ENCODE peak calls at places on chromosomes 1 and 21, in seven cellular contexts. One of them, this sample, is unnamed.

GRCh38 chr1:198909973-198910372 is 271.1 kb downstream of the PTPRC start:
- DNase-seq in fibroblast of lung: no peak
- DNase-seq in prostate gland: no peak
- DNase-seq in AG04450: no peak
- DNase-seq in vagina: no peak
- DNase-seq in tibial artery: no peak
- DNase-seq in psoas muscle: no peak
- DNase-seq in this sample: no peak

GRCh38 chr1:220207406-220207805 is 64.8 kb downstream of the RAB3GAP2 start:
- DNase-seq in fibroblast of lung: no peak
- DNase-seq in prostate gland: no peak
- DNase-seq in AG04450: no peak
- DNase-seq in vagina: no peak
- DNase-seq in tibial artery: no peak
- DNase-seq in psoas muscle: no peak
- DNase-seq in this sample: no peak

GRCh38 chr1:155961937-155962336 is 16.4 kb downstream of the ARHGEF2 start:
- DNase-seq in fibroblast of lung: peak
- DNase-seq in prostate gland: no peak
- DNase-seq in AG04450: peak
- DNase-seq in vagina: no peak
- DNase-seq in tibial artery: peak
- DNase-seq in psoas muscle: peak
- DNase-seq in this sample: peak

GRCh38 chr1:224067621-224068457 is 46.1 kb upstream of the FBXO28 start:
- DNase-seq in fibroblast of lung: peak
- DNase-seq in prostate gland: no peak
- DNase-seq in AG04450: no peak
- DNase-seq in vagina: no peak
- DNase-seq in tibial artery: no peak
- DNase-seq in psoas muscle: no peak
- DNase-seq in this sample: peak

GRCh38 chr1:3671371-3672180 is 19.3 kb downstream of the TP73 start:
- DNase-seq in fibroblast of lung: no peak
- DNase-seq in prostate gland: no peak
- DNase-seq in AG04450: no peak
- DNase-seq in vagina: no peak
- DNase-seq in tibial artery: no peak
- DNase-seq in psoas muscle: peak
- DNase-seq in this sample: no peak

GRCh38 chr1:244757091-244757939 is 78.1 kb upstream of the COX20 start:
- DNase-seq in fibroblast of lung: peak
- DNase-seq in prostate gland: peak
- DNase-seq in AG04450: no peak
- DNase-seq in vagina: no peak
- DNase-seq in tibial artery: no peak
- DNase-seq in psoas muscle: no peak
- DNase-seq in this sample: no peak

GRCh38 chr1:230427477-230427876 is 1.3 kb upstream of the PGBD5 start:
- DNase-seq in fibroblast of lung: no peak
- DNase-seq in prostate gland: no peak
- DNase-seq in AG04450: no peak
- DNase-seq in vagina: no peak
- DNase-seq in tibial artery: no peak
- DNase-seq in psoas muscle: no peak
- DNase-seq in this sample: no peak

GRCh38 chr1:81950845-81951244 is 150.1 kb downstream of the ADGRL2 start:
- DNase-seq in fibroblast of lung: peak
- DNase-seq in prostate gland: no peak
- DNase-seq in AG04450: no peak
- DNase-seq in vagina: no peak
- DNase-seq in tibial artery: no peak
- DNase-seq in psoas muscle: no peak
- DNase-seq in this sample: no peak

GRCh38 chr1:2257245-2257627 is 29.1 kb downstream of the SKI start:
- DNase-seq in fibroblast of lung: no peak
- DNase-seq in prostate gland: no peak
- DNase-seq in AG04450: no peak
- DNase-seq in vagina: no peak
- DNase-seq in tibial artery: no peak
- DNase-seq in psoas muscle: peak
- DNase-seq in this sample: no peak

GRCh38 chr1:25619101-25619890 is 2.7 kb downstream of the MAN1C1 start:
- DNase-seq in fibroblast of lung: peak
- DNase-seq in prostate gland: no peak
- DNase-seq in AG04450: no peak
- DNase-seq in vagina: no peak
- DNase-seq in tibial artery: no peak
- DNase-seq in psoas muscle: peak
- DNase-seq in this sample: no peak

GRCh38 chr1:177286396-177286795 is 115.6 kb downstream of the BRINP2 start:
- DNase-seq in fibroblast of lung: peak
- DNase-seq in prostate gland: no peak
- DNase-seq in AG04450: peak
- DNase-seq in vagina: no peak
- DNase-seq in tibial artery: no peak
- DNase-seq in psoas muscle: no peak
- DNase-seq in this sample: no peak

GRCh38 chr1:77468556-77468955 is 186.7 kb downstream of the AK5 start:
- DNase-seq in fibroblast of lung: no peak
- DNase-seq in prostate gland: no peak
- DNase-seq in AG04450: no peak
- DNase-seq in vagina: no peak
- DNase-seq in tibial artery: no peak
- DNase-seq in psoas muscle: no peak
- DNase-seq in this sample: no peak

GRCh38 chr1:38918568-38918967 is 23.1 kb downstream of the RHBDL2 start:
- DNase-seq in fibroblast of lung: no peak
- DNase-seq in prostate gland: no peak
- DNase-seq in AG04450: no peak
- DNase-seq in vagina: no peak
- DNase-seq in tibial artery: no peak
- DNase-seq in psoas muscle: no peak
- DNase-seq in this sample: no peak

GRCh38 chr1:161304927-161305871 is 4.6 kb downstream of the MPZ start:
- DNase-seq in fibroblast of lung: no peak
- DNase-seq in prostate gland: no peak
- DNase-seq in AG04450: no peak
- DNase-seq in vagina: no peak
- DNase-seq in tibial artery: no peak
- DNase-seq in psoas muscle: no peak
- DNase-seq in this sample: no peak

GRCh38 chr1:4430406-4431404 is 223.7 kb upstream of the AJAP1 start:
- DNase-seq in fibroblast of lung: no peak
- DNase-seq in prostate gland: no peak
- DNase-seq in AG04450: no peak
- DNase-seq in vagina: no peak
- DNase-seq in tibial artery: no peak
- DNase-seq in psoas muscle: no peak
- DNase-seq in this sample: no peak

GRCh38 chr1:203691454-203691853 is 64.8 kb downstream of the ATP2B4 start:
- DNase-seq in fibroblast of lung: no peak
- DNase-seq in prostate gland: no peak
- DNase-seq in AG04450: no peak
- DNase-seq in vagina: no peak
- DNase-seq in tibial artery: no peak
- DNase-seq in psoas muscle: no peak
- DNase-seq in this sample: no peak

GRCh38 chr21:32569261-32570230 is 15.8 kb downstream of the TCP10L start:
- DNase-seq in fibroblast of lung: peak
- DNase-seq in prostate gland: peak
- DNase-seq in AG04450: peak
- DNase-seq in vagina: no peak
- DNase-seq in tibial artery: peak
- DNase-seq in psoas muscle: peak
- DNase-seq in this sample: peak

GRCh38 chr1:202701200-202701599 is 9.1 kb downstream of the SYT2 start:
- DNase-seq in fibroblast of lung: no peak
- DNase-seq in prostate gland: no peak
- DNase-seq in AG04450: no peak
- DNase-seq in vagina: no peak
- DNase-seq in tibial artery: no peak
- DNase-seq in psoas muscle: no peak
- DNase-seq in this sample: no peak

GRCh38 chr1:94954292-94955220 is 27.6 kb upstream of the CNN3 start:
- DNase-seq in fibroblast of lung: no peak
- DNase-seq in prostate gland: no peak
- DNase-seq in AG04450: no peak
- DNase-seq in vagina: no peak
- DNase-seq in tibial artery: no peak
- DNase-seq in psoas muscle: no peak
- DNase-seq in this sample: no peak

GRCh38 chr21:42079008-42079938 is 8.2 kb downstream of the UMODL1 start:
- DNase-seq in fibroblast of lung: no peak
- DNase-seq in prostate gland: no peak
- DNase-seq in AG04450: no peak
- DNase-seq in vagina: no peak
- DNase-seq in tibial artery: no peak
- DNase-seq in psoas muscle: no peak
- DNase-seq in this sample: no peak

DNA sequence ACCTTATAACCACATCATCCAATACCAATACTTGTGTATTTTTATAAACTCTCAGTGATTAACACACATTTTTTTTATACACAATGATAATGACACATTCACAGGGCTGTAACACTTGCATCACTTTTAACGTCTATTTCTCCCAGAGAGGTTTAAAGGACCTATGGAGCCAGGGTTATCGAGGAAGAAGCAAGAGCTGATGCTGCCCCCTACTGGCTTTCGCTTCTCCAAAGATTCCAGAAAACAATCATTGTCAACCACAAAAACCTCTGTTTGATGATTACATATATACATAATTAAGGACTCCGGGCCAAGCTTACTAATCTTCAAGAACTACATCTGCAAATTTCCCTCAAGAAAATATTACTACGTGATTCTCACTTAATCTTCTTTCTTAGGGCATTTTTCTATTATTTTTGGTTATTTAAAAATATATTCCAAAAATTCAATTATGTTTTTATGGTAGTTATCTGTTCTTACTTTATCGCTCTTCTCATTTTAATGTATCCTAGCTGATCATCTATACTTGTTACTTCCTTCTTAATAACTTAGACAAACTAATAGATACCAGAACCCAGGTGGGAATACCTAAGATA is 214.5 kb downstream of the VAV3 start:
- DNase-seq in fibroblast of lung: peak
- DNase-seq in prostate gland: peak
- DNase-seq in AG04450: peak
- DNase-seq in vagina: no peak
- DNase-seq in tibial artery: peak
- DNase-seq in psoas muscle: no peak
- DNase-seq in this sample: peak
- H3K27ac ChIP-seq in fibroblast of lung: no peak
- H3K27ac ChIP-seq in prostate gland: no peak
- H3K27ac ChIP-seq in AG04450: no peak
- H3K27ac ChIP-seq in vagina: no peak
- H3K27ac ChIP-seq in tibial artery: no peak
- H3K27ac ChIP-seq in psoas muscle: no peak
- H3K27ac ChIP-seq in this sample: no peak

GRCh38 chr21:27462786-27463185 is 495.9 kb upstream of the ADAMTS5 start:
- DNase-seq in fibroblast of lung: no peak
- DNase-seq in prostate gland: no peak
- DNase-seq in AG04450: no peak
- DNase-seq in vagina: no peak
- DNase-seq in tibial artery: no peak
- DNase-seq in psoas muscle: no peak
- DNase-seq in this sample: peak

GRCh38 chr21:27464643-27465042 is 497.8 kb upstream of the ADAMTS5 start:
- DNase-seq in fibroblast of lung: no peak
- DNase-seq in prostate gland: no peak
- DNase-seq in AG04450: no peak
- DNase-seq in vagina: no peak
- DNase-seq in tibial artery: no peak
- DNase-seq in psoas muscle: no peak
- DNase-seq in this sample: peak

DNA sequence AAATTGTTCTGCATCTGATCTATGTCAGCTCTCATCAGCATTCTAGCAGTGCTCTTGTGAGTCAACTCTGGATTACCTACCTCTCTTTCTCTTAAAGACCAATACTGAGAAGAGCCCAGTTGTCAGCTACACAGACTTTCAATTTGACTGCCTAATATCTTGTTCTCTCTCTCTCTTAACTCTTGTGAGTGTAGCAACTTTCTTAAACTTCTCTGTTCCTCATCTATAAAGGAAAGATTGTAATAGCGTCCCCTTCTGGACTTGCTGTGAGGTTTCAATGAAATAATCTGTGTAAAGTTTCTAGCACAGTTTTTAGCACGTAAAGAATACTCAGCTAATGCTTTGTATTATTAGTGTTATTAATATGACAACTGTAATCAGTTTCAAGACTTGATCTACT is 499.3 kb upstream of the ADAMTS5 start:
- DNase-seq in fibroblast of lung: no peak
- DNase-seq in prostate gland: no peak
- DNase-seq in AG04450: no peak
- DNase-seq in vagina: no peak
- DNase-seq in tibial artery: no peak
- DNase-seq in psoas muscle: no peak
- DNase-seq in this sample: no peak
- TF ChIP-seq CTCF in fibroblast of lung: no peak
- TF ChIP-seq CTCF in prostate gland: no peak
- TF ChIP-seq CTCF in AG04450: no peak
- TF ChIP-seq CTCF in vagina: no peak
- TF ChIP-seq CTCF in tibial artery: no peak
- TF ChIP-seq CTCF in psoas muscle: no peak
- TF ChIP-seq CTCF in this sample: no peak

GRCh38 chr1:15350551-15351200 is 59.0 kb upstream of the EFHD2 start:
- DNase-seq in fibroblast of lung: no peak
- DNase-seq in prostate gland: no peak
- DNase-seq in AG04450: no peak
- DNase-seq in vagina: no peak
- DNase-seq in tibial artery: no peak
- DNase-seq in psoas muscle: no peak
- DNase-seq in this sample: no peak

GRCh38 chr1:15350151-15350550 is 59.5 kb upstream of the EFHD2 start:
- DNase-seq in fibroblast of lung: no peak
- DNase-seq in prostate gland: no peak
- DNase-seq in AG04450: no peak
- DNase-seq in vagina: no peak
- DNase-seq in tibial artery: no peak
- DNase-seq in psoas muscle: no peak
- DNase-seq in this sample: no peak

GRCh38 chr1:15352122-15352957 is 57.3 kb upstream of the EFHD2 start:
- DNase-seq in fibroblast of lung: peak
- DNase-seq in prostate gland: peak
- DNase-seq in AG04450: no peak
- DNase-seq in vagina: no peak
- DNase-seq in tibial artery: no peak
- DNase-seq in psoas muscle: no peak
- DNase-seq in this sample: peak

GRCh38 chr1:15349133-15349532 is 60.6 kb upstream of the EFHD2 start:
- DNase-seq in fibroblast of lung: no peak
- DNase-seq in prostate gland: no peak
- DNase-seq in AG04450: no peak
- DNase-seq in vagina: no peak
- DNase-seq in tibial artery: no peak
- DNase-seq in psoas muscle: no peak
- DNase-seq in this sample: no peak

GRCh38 chr1:15351301-15351700 is 58.4 kb upstream of the EFHD2 start:
- DNase-seq in fibroblast of lung: no peak
- DNase-seq in prostate gland: no peak
- DNase-seq in AG04450: no peak
- DNase-seq in vagina: no peak
- DNase-seq in tibial artery: no peak
- DNase-seq in psoas muscle: no peak
- DNase-seq in this sample: no peak
- H3K27ac ChIP-seq in fibroblast of lung: no peak
- H3K27ac ChIP-seq in prostate gland: no peak
- H3K27ac ChIP-seq in AG04450: no peak
- H3K27ac ChIP-seq in vagina: no peak
- H3K27ac ChIP-seq in tibial artery: no peak
- H3K27ac ChIP-seq in psoas muscle: no peak
- H3K27ac ChIP-seq in this sample: no peak

GRCh38 chr1:228226956-228227791 is 19.3 kb downstream of the OBSCN start:
- DNase-seq in fibroblast of lung: peak
- DNase-seq in prostate gland: no peak
- DNase-seq in AG04450: no peak
- DNase-seq in vagina: peak
- DNase-seq in tibial artery: no peak
- DNase-seq in psoas muscle: no peak
- DNase-seq in this sample: no peak
- TF ChIP-seq CTCF in fibroblast of lung: no peak
- TF ChIP-seq CTCF in prostate gland: no peak
- TF ChIP-seq CTCF in AG04450: peak
- TF ChIP-seq CTCF in vagina: no peak
- TF ChIP-seq CTCF in tibial artery: no peak
- TF ChIP-seq CTCF in psoas muscle: no peak
- TF ChIP-seq CTCF in this sample: peak